ENCODE peak calls at places on chromosomes 5 and 9, in five cellular contexts. One of them, this sample, is unnamed.

GRCh38 chr9:137373611-137373980 is 49.4 kb downstream of the EXD3 start:
- DNase-seq in Peyer's patch: no peak
- DNase-seq in spleen: peak; percentile 33
- DNase-seq in GM12892: no peak
- DNase-seq in H1: no peak
- DNase-seq in this sample: no peak

GRCh38 chr5:83102581-83102980 is 25.2 kb downstream of the XRCC4 start:
- DNase-seq in Peyer's patch: no peak
- DNase-seq in GM12892: no peak
- DNase-seq in H1: no peak
- DNase-seq in spleen: no peak
- DNase-seq in this sample: no peak

GRCh38 chr5:149049371-149049781 is 13.5 kb downstream of the SH3TC2 start:
- DNase-seq in Peyer's patch: no peak
- DNase-seq in spleen: no peak
- DNase-seq in H1: no peak
- DNase-seq in GM12892: no peak
- DNase-seq in this sample: no peak

GRCh38 chr5:151680944-151681427 is 5.7 kb downstream of the SPARC start:
- DNase-seq in spleen: no peak
- DNase-seq in H1: no peak
- DNase-seq in Peyer's patch: no peak
- DNase-seq in GM12892: no peak
- DNase-seq in this sample: no peak

GRCh38 chr9:37987467-37987981 is 81.5 kb downstream of the SHB start:
- DNase-seq in H1: no peak
- DNase-seq in Peyer's patch: no peak
- DNase-seq in spleen: no peak
- DNase-seq in GM12892: no peak
- DNase-seq in this sample: no peak

GRCh38 chr9:4375424-4376195 is 75.7 kb upstream of the GLIS3 start:
- DNase-seq in GM12892: no peak
- DNase-seq in Peyer's patch: no peak
- DNase-seq in spleen: no peak
- DNase-seq in H1: no peak
- DNase-seq in this sample: no peak

GRCh38 chr5:107704686-107705389 is 34.1 kb upstream of the EFNA5 start:
- DNase-seq in Peyer's patch: no peak
- DNase-seq in GM12892: no peak
- DNase-seq in H1: no peak
- DNase-seq in spleen: no peak
- DNase-seq in this sample: no peak

GRCh38 chr9:136777359-136777758 is 13.0 kb upstream of the LCN15 start:
- DNase-seq in H1: no peak
- DNase-seq in spleen: no peak
- DNase-seq in GM12892: no peak
- DNase-seq in Peyer's patch: no peak
- DNase-seq in this sample: no peak

GRCh38 chr9:36900856-36901220 is 133.2 kb downstream of the PAX5 start:
- DNase-seq in Peyer's patch: no peak
- DNase-seq in GM12892: no peak
- DNase-seq in spleen: no peak
- DNase-seq in H1: no peak
- DNase-seq in this sample: no peak
- TF ChIP-seq POLR2A in Peyer's patch: no peak
- TF ChIP-seq POLR2A in GM12892: no peak
- TF ChIP-seq POLR2A in spleen: no peak
- TF ChIP-seq POLR2A in H1: no peak
- TF ChIP-seq POLR2A in this sample: no peak

GRCh38 chr5:1222147-1222546 is 3.0 kb upstream of the SLC6A18 start:
- DNase-seq in spleen: no peak
- DNase-seq in GM12892: no peak
- DNase-seq in H1: no peak
- DNase-seq in Peyer's patch: no peak
- DNase-seq in this sample: no peak

GRCh38 chr5:1221721-1222120 is 3.5 kb upstream of the SLC6A18 start:
- DNase-seq in H1: no peak
- DNase-seq in Peyer's patch: no peak
- DNase-seq in spleen: no peak
- DNase-seq in GM12892: no peak
- DNase-seq in this sample: no peak

GRCh38 chr5:1224631-1225030 is 550 bp upstream of the SLC6A18 start:
- DNase-seq in spleen: no peak
- DNase-seq in H1: no peak
- DNase-seq in GM12892: no peak
- DNase-seq in Peyer's patch: no peak
- DNase-seq in this sample: no peak

GRCh38 chr5:1223278-1223670 is 1.9 kb upstream of the SLC6A18 start:
- DNase-seq in GM12892: no peak
- DNase-seq in spleen: no peak
- DNase-seq in H1: no peak
- DNase-seq in Peyer's patch: no peak
- DNase-seq in this sample: no peak

GRCh38 chr5:1222621-1223277 is 2.4 kb upstream of the SLC6A18 start:
- DNase-seq in Peyer's patch: no peak
- DNase-seq in GM12892: no peak
- DNase-seq in H1: no peak
- DNase-seq in spleen: no peak
- DNase-seq in this sample: no peak
- TF ChIP-seq POLR2A in Peyer's patch: no peak
- TF ChIP-seq POLR2A in GM12892: no peak
- TF ChIP-seq POLR2A in H1: no peak
- TF ChIP-seq POLR2A in spleen: no peak
- TF ChIP-seq POLR2A in this sample: no peak

GRCh38 chr9:32378993-32379729 is 5.3 kb upstream of the ACO1 start:
- DNase-seq in H1: no peak
- DNase-seq in Peyer's patch: no peak
- DNase-seq in GM12892: peak; percentile 17
- DNase-seq in spleen: no peak
- DNase-seq in this sample: no peak
- TF ChIP-seq POLR2A in H1: no peak
- TF ChIP-seq POLR2A in Peyer's patch: no peak
- TF ChIP-seq POLR2A in GM12892: no peak
- TF ChIP-seq POLR2A in spleen: no peak
- TF ChIP-seq POLR2A in this sample: no peak

GRCh38 chr5:132480546-132481242 is 9.9 kb downstream of the IRF1 start:
- DNase-seq in H1: no peak
- DNase-seq in Peyer's patch: no peak
- DNase-seq in GM12892: no peak
- DNase-seq in spleen: peak; percentile 76
- DNase-seq in this sample: no peak

GRCh38 chr5:132478498-132478855 is 12.1 kb downstream of the IRF1 start:
- DNase-seq in GM12892: no peak
- DNase-seq in spleen: peak; percentile 58
- DNase-seq in Peyer's patch: no peak
- DNase-seq in H1: no peak
- DNase-seq in this sample: no peak

GRCh38 chr5:132481243-132482211 is 9.0 kb downstream of the IRF1 start:
- DNase-seq in H1: no peak
- DNase-seq in GM12892: no peak
- DNase-seq in Peyer's patch: no peak
- DNase-seq in spleen: peak; percentile 44
- DNase-seq in this sample: no peak

GRCh38 chr5:132479073-132479811 is 11.3 kb downstream of the IRF1 start:
- DNase-seq in GM12892: no peak
- DNase-seq in H1: no peak
- DNase-seq in spleen: peak; percentile 22
- DNase-seq in Peyer's patch: no peak
- DNase-seq in this sample: no peak

DNA sequence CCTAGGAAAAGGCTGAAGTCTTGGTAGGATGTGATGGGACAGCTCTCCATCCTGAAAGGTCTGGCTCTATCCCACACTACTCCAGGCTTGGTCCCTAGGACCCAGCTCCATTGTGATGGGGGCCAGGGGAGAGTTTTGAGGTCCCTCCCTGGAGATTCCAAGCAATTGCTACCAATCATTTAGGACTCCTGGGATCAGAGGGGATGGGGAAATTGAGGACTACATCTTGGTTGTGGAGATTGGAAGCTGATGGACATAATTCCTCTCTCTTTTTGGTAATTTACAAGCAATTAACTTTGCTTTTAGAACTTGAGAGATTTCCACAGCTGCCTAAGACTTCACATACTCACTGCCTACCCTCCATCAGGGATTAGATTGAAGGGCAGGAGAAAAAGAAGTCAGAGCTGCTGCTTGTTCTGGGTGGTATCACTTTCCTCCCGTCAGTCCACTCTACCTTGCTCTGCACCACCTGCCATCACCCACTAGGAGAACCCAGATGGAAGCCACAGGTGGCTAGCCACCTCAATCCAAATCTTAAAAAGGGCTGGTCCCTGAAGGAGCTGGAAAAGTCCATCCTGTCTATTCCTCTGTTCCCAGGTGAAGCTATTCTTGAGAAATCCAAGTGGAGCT is 10.6 kb downstream of the IRF1 start:
- DNase-seq in H1: no peak
- DNase-seq in Peyer's patch: no peak
- DNase-seq in spleen: peak; percentile 25
- DNase-seq in GM12892: no peak
- DNase-seq in this sample: no peak
- TF ChIP-seq POLR2A in H1: no peak
- TF ChIP-seq POLR2A in Peyer's patch: no peak
- TF ChIP-seq POLR2A in spleen: no peak
- TF ChIP-seq POLR2A in GM12892: peak; percentile 42
- TF ChIP-seq POLR2A in this sample: no peak

This sample was measured in esophagus squamous epithelium.